ENCODE peak calls at places on chromosomes 6 and 20, in nine cellular contexts. M is glutamatergic neuron, I is cardiac muscle cell, E is uterus, J is HCT116, Z is endothelial cell of umbilical vein, U is GM13977, N is progenitor cell of endocrine pancreas, W is fibroblast of pulmonary artery. Y is an unnamed sample.

GRCh38 chr6:56730663-56731529 is 88.2 kb upstream of the DST start:
- DNase-seq in U (no peak), J (no peak), Z (peak; percentile 83), E (no peak), M (no peak), I (no peak), W (peak; percentile 68), N (no peak), Y (no peak)

GRCh38 chr20:44644384-44645131 is 6.9 kb downstream of the ADA start:
- DNase-seq in U (no peak), N (no peak), J (no peak), I (no peak), W (no peak), M (no peak), Z (no peak), E (no peak), Y (peak; percentile 64)

GRCh38 chr6:106119526-106119925 is 33.4 kb downstream of the PRDM1 start:
- DNase-seq in I (no peak), M (no peak), W (no peak), Z (no peak), U (no peak), J (no peak), E (no peak), N (no peak), Y (no peak)

GRCh38 chr6:72031471-72031870 is 145.1 kb downstream of the RIMS1 start:
- DNase-seq in W (no peak), I (no peak), J (no peak), M (no peak), Z (no peak), N (no peak), E (no peak), U (no peak), Y (no peak)

GRCh38 chr6:157370755-157371154 is 10.2 kb upstream of the ZDHHC14 start:
- DNase-seq in E (no peak), U (no peak), Z (no peak), I (no peak), N (no peak), W (no peak), M (no peak), J (no peak), Y (no peak)

GRCh38 chr20:60294627-60295026 is 336.4 kb downstream of the CDH26 start:
- DNase-seq in E (no peak), N (no peak), Z (no peak), U (no peak), M (no peak), W (no peak), I (no peak), J (no peak), Y (no peak)

GRCh38 chr20:53597521-53598120 is 4.0 kb upstream of the ZNF217 start:
- DNase-seq in I (no peak), M (no peak), W (no peak), Z (no peak), J (no peak), N (no peak), U (no peak), E (no peak), Y (peak; percentile 0)

GRCh38 chr6:68704485-68704884 is 69.4 kb downstream of the ADGRB3 start:
- DNase-seq in Z (no peak), U (no peak), E (no peak), J (no peak), I (no peak), W (no peak), M (no peak), N (no peak), Y (no peak)

GRCh38 chr6:35084041-35084491 is 57.1 kb downstream of the TCP11 start:
- DNase-seq in N (no peak), U (no peak), J (no peak), Z (no peak), W (no peak), I (no peak), E (peak; percentile 14), M (no peak), Y (no peak)

GRCh38 chr6:21678990-21679389 is 85.4 kb downstream of the SOX4 start:
- DNase-seq in Z (peak; percentile 52), N (no peak), I (no peak), U (no peak), M (no peak), J (no peak), E (no peak), W (peak; percentile 73), Y (no peak)

GRCh38 chr20:64203037-64203777 is 39.0 kb downstream of the MYT1 start:
- DNase-seq in Z (no peak), N (no peak), J (no peak), U (no peak), W (no peak), I (no peak), E (no peak), M (peak; percentile 72), Y (no peak)

GRCh38 chr6:125745281-125746018 is 4.0 kb upstream of the HEY2 start:
- DNase-seq in J (no peak), M (no peak), Z (no peak), U (no peak), N (no peak), W (no peak), I (peak; percentile 57), E (no peak), Y (no peak)

GRCh38 chr6:11976489-11976888 is 35.6 kb upstream of the HIVEP1 start:
- DNase-seq in E (no peak), U (no peak), J (no peak), M (no peak), Z (no peak), W (no peak), N (no peak), I (no peak), Y (no peak)

GRCh38 chr20:59742351-59743095 is 138.2 kb downstream of the PHACTR3 start:
- DNase-seq in Z (no peak), E (no peak), U (no peak), W (no peak), I (no peak), M (no peak), J (no peak), N (no peak), Y (no peak)

GRCh38 chr20:62118113-62119043 is 3.9 kb upstream of the LSM14B start:
- DNase-seq in W (no peak), U (no peak), J (no peak), Z (no peak), M (no peak), I (no peak), N (no peak), E (no peak), Y (no peak)
- TF ChIP-seq CTCF in W (no peak), U (no peak), J (no peak), Z (no peak), M (no peak), I (no peak), N (no peak), E (no peak), Y (no peak)

GRCh38 chr6:162076816-162077215 is 650.8 kb downstream of the PRKN start:
- DNase-seq in W (no peak), M (no peak), E (no peak), J (no peak), U (no peak), N (no peak), I (no peak), Z (no peak), Y (no peak)
- TF ChIP-seq CTCF in W (no peak), M (no peak), E (no peak), J (no peak), U (no peak), N (no peak), I (no peak), Z (no peak), Y (no peak)

GRCh38 chr6:4791174-4791573 is 15.0 kb downstream of the CDYL start:
- DNase-seq in N (no peak), I (no peak), W (no peak), M (no peak), U (no peak), Z (no peak), J (no peak), E (no peak), Y (no peak)

GRCh38 chr6:4788482-4788881 is 12.3 kb downstream of the CDYL start:
- DNase-seq in I (no peak), N (no peak), J (no peak), E (no peak), U (no peak), M (no peak), W (no peak), Z (no peak), Y (no peak)

GRCh38 chr6:4788953-4789584 is 12.9 kb downstream of the CDYL start:
- DNase-seq in N (no peak), Z (no peak), M (no peak), W (no peak), I (no peak), U (no peak), E (no peak), J (no peak), Y (no peak)

GRCh38 chr6:4786936-4787504 is 10.8 kb downstream of the CDYL start:
- DNase-seq in I (no peak), Z (no peak), M (no peak), W (no peak), U (no peak), J (no peak), N (no peak), E (no peak), Y (no peak)

DNA sequence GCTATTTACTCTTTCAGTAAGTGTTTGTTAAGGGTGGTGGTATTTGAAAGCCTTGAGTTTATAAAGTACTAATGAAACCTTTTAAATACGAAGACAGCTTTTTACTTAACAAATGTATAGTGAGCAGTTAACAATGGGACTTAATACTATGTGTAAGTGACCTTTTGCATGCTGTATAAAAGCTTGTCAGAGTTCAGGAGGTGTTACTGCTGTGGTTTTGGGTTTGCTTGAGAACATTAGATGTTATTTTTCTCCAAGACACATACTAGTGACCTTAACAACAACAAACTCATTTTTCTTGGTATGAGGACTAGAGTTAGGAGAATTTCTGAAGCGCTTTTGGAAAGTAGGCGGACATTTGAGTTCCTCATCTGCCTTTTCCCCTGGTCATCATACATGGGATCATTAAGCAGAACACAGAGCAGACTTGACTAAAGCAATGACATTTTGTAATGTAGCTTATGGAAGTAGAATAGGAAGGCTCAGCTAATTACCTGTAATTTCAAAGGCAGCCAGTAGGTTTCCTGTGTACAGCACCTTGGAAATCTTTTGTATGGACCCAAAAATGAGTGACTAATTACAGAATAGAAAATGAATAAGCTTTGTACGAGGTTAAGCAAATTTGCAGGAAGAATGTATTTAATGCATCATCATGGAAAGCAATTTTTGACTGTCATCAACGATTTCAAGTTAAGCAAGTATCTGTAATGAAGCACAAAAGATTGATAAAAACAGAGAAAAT is 14.1 kb downstream of the CDYL start:
- DNase-seq in Z (no peak), M (no peak), U (no peak), E (no peak), I (no peak), J (no peak), W (no peak), N (no peak), Y (peak; percentile 15)
- TF ChIP-seq CTCF in Z (no peak), M (peak; percentile 50), U (no peak), E (no peak), I (no peak), J (peak; percentile 53), W (peak; percentile 12), N (peak; percentile 42), Y (peak; percentile 56)

DNA sequence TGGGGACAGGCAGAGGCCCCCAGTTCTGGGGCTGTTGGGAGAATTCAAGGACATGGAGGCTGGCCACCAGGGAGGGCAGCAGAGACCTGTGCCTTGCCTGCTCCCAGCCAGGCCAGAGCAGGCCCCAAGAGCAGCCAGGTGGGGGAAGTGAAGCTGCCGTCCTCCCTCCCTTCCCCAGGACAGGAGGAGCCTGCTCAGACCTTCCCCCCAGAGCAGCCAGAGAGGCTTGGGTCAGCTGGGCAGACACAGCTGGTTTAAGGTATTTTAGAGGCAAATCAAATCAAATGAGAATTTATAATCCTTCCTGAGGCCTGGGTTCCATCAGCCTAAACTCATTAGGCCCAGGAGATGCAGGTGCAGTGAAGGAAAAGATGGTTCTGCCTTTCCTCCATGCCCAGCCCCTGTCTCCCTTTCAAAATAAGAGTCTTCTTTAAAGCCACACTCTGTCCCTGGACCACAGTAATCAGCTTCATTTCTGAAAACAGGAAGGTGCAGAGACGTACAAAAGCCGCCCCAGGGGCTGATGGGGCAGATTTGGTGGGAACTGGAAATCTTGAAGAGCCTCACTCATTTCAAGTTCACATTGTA is 21.7 kb downstream of the BMP7 start:
- DNase-seq in W (no peak), M (no peak), J (no peak), N (no peak), E (no peak), I (no peak), U (no peak), Z (no peak), Y (no peak)
- TF ChIP-seq CTCF in W (no peak), M (no peak), J (peak; percentile 8), N (no peak), E (no peak), I (no peak), U (no peak), Z (no peak), Y (no peak)